ENCODE peak calls at places on chromosomes 12 and 14, in eight cellular contexts. One of them, this sample, is unnamed.

GRCh38 chr14:35818346-35819115 is 7.6 kb upstream of the BRMS1L start:
- DNase-seq in prostate gland: peak
- DNase-seq in aorta: no peak
- DNase-seq in activated T-helper 1 cell treated with Interleukin-2 at 50 U/mL for 16 hours: no peak
- DNase-seq in HS-27A: no peak
- DNase-seq in PC-3: peak
- DNase-seq in uterus: no peak
- DNase-seq in MM.1S: no peak
- DNase-seq in this sample: no peak

GRCh38 chr12:131845121-131845520 is 16.9 kb downstream of the MMP17 start:
- DNase-seq in aorta: no peak
- DNase-seq in uterus: no peak
- DNase-seq in prostate gland: no peak
- DNase-seq in MM.1S: no peak
- DNase-seq in activated T-helper 1 cell treated with Interleukin-2 at 50 U/mL for 16 hours: no peak
- DNase-seq in PC-3: no peak
- DNase-seq in HS-27A: no peak
- DNase-seq in this sample: no peak

GRCh38 chr14:52701223-52701622 is 5.8 kb upstream of the PSMC6 start:
- DNase-seq in PC-3: no peak
- DNase-seq in activated T-helper 1 cell treated with Interleukin-2 at 50 U/mL for 16 hours: no peak
- DNase-seq in HS-27A: no peak
- DNase-seq in prostate gland: no peak
- DNase-seq in MM.1S: no peak
- DNase-seq in uterus: no peak
- DNase-seq in aorta: no peak
- DNase-seq in this sample: no peak

GRCh38 chr14:72559227-72559626 is 334.7 kb downstream of the DPF3 start:
- DNase-seq in uterus: no peak
- DNase-seq in HS-27A: no peak
- DNase-seq in activated T-helper 1 cell treated with Interleukin-2 at 50 U/mL for 16 hours: no peak
- DNase-seq in PC-3: peak
- DNase-seq in aorta: no peak
- DNase-seq in MM.1S: no peak
- DNase-seq in prostate gland: no peak
- DNase-seq in this sample: no peak

GRCh38 chr12:17588968-17589367 is 501.0 kb downstream of the RERGL start:
- DNase-seq in HS-27A: no peak
- DNase-seq in PC-3: peak
- DNase-seq in MM.1S: peak
- DNase-seq in aorta: no peak
- DNase-seq in activated T-helper 1 cell treated with Interleukin-2 at 50 U/mL for 16 hours: no peak
- DNase-seq in prostate gland: no peak
- DNase-seq in uterus: no peak
- DNase-seq in this sample: no peak

GRCh38 chr14:68088463-68088862 is 268.9 kb downstream of the RAD51B start:
- DNase-seq in uterus: peak
- DNase-seq in HS-27A: no peak
- DNase-seq in activated T-helper 1 cell treated with Interleukin-2 at 50 U/mL for 16 hours: no peak
- DNase-seq in aorta: no peak
- DNase-seq in prostate gland: no peak
- DNase-seq in MM.1S: no peak
- DNase-seq in PC-3: no peak
- DNase-seq in this sample: no peak

GRCh38 chr12:107818984-107819383 is 44.5 kb downstream of the ASCL4 start:
- DNase-seq in MM.1S: no peak
- DNase-seq in prostate gland: no peak
- DNase-seq in PC-3: peak
- DNase-seq in activated T-helper 1 cell treated with Interleukin-2 at 50 U/mL for 16 hours: no peak
- DNase-seq in HS-27A: no peak
- DNase-seq in aorta: no peak
- DNase-seq in uterus: no peak
- DNase-seq in this sample: peak

GRCh38 chr12:113082486-113083148 is 26.1 kb downstream of the DTX1 start:
- DNase-seq in aorta: no peak
- DNase-seq in prostate gland: no peak
- DNase-seq in activated T-helper 1 cell treated with Interleukin-2 at 50 U/mL for 16 hours: no peak
- DNase-seq in MM.1S: peak
- DNase-seq in HS-27A: no peak
- DNase-seq in PC-3: no peak
- DNase-seq in uterus: no peak
- DNase-seq in this sample: no peak

GRCh38 chr14:59507063-59507751 is 22.9 kb downstream of the JKAMP start:
- DNase-seq in HS-27A: peak
- DNase-seq in MM.1S: peak
- DNase-seq in activated T-helper 1 cell treated with Interleukin-2 at 50 U/mL for 16 hours: no peak
- DNase-seq in uterus: peak
- DNase-seq in prostate gland: peak
- DNase-seq in aorta: peak
- DNase-seq in PC-3: peak
- DNase-seq in this sample: no peak

GRCh38 chr12:1297206-1297605 is 297.2 kb downstream of the FBXL14 start:
- DNase-seq in aorta: no peak
- DNase-seq in MM.1S: no peak
- DNase-seq in uterus: no peak
- DNase-seq in HS-27A: no peak
- DNase-seq in PC-3: no peak
- DNase-seq in activated T-helper 1 cell treated with Interleukin-2 at 50 U/mL for 16 hours: no peak
- DNase-seq in prostate gland: no peak
- DNase-seq in this sample: no peak

GRCh38 chr14:51002406-51002984 is 58.2 kb upstream of the PYGL start:
- DNase-seq in aorta: no peak
- DNase-seq in prostate gland: no peak
- DNase-seq in HS-27A: no peak
- DNase-seq in MM.1S: no peak
- DNase-seq in PC-3: no peak
- DNase-seq in activated T-helper 1 cell treated with Interleukin-2 at 50 U/mL for 16 hours: no peak
- DNase-seq in uterus: no peak
- DNase-seq in this sample: no peak

GRCh38 chr12:53427905-53428594 is 4.4 kb downstream of the AMHR2 start:
- DNase-seq in aorta: no peak
- DNase-seq in uterus: no peak
- DNase-seq in activated T-helper 1 cell treated with Interleukin-2 at 50 U/mL for 16 hours: no peak
- DNase-seq in HS-27A: peak
- DNase-seq in MM.1S: peak
- DNase-seq in PC-3: peak
- DNase-seq in prostate gland: no peak
- DNase-seq in this sample: no peak

GRCh38 chr12:27545666-27546065 is 21.7 kb downstream of the PPFIBP1 start:
- DNase-seq in PC-3: no peak
- DNase-seq in uterus: no peak
- DNase-seq in activated T-helper 1 cell treated with Interleukin-2 at 50 U/mL for 16 hours: no peak
- DNase-seq in MM.1S: no peak
- DNase-seq in HS-27A: no peak
- DNase-seq in aorta: no peak
- DNase-seq in prostate gland: no peak
- DNase-seq in this sample: no peak

GRCh38 chr14:56333361-56334279 is 215.4 kb downstream of the PELI2 start:
- DNase-seq in prostate gland: no peak
- DNase-seq in uterus: no peak
- DNase-seq in aorta: no peak
- DNase-seq in PC-3: peak
- DNase-seq in HS-27A: no peak
- DNase-seq in activated T-helper 1 cell treated with Interleukin-2 at 50 U/mL for 16 hours: no peak
- DNase-seq in MM.1S: no peak
- DNase-seq in this sample: no peak

GRCh38 chr12:27332407-27333310 is at the start of gene BMAL2:
- DNase-seq in HS-27A: peak
- DNase-seq in MM.1S: peak
- DNase-seq in PC-3: peak
- DNase-seq in aorta: peak
- DNase-seq in uterus: peak
- DNase-seq in prostate gland: no peak
- DNase-seq in activated T-helper 1 cell treated with Interleukin-2 at 50 U/mL for 16 hours: peak
- DNase-seq in this sample: no peak

GRCh38 chr14:36874396-36875138 is 212.9 kb downstream of the PAX9 start:
- DNase-seq in PC-3: peak
- DNase-seq in MM.1S: no peak
- DNase-seq in activated T-helper 1 cell treated with Interleukin-2 at 50 U/mL for 16 hours: no peak
- DNase-seq in prostate gland: peak
- DNase-seq in uterus: no peak
- DNase-seq in aorta: no peak
- DNase-seq in HS-27A: no peak
- DNase-seq in this sample: no peak

GRCh38 chr12:64387201-64387816 is 3.2 kb downstream of the C12orf56 start:
- DNase-seq in activated T-helper 1 cell treated with Interleukin-2 at 50 U/mL for 16 hours: no peak
- DNase-seq in aorta: no peak
- DNase-seq in PC-3: peak
- DNase-seq in HS-27A: no peak
- DNase-seq in uterus: no peak
- DNase-seq in prostate gland: no peak
- DNase-seq in MM.1S: no peak
- DNase-seq in this sample: no peak

GRCh38 chr14:93430889-93431670 is at the start of gene UNC79:
- DNase-seq in MM.1S: no peak
- DNase-seq in aorta: no peak
- DNase-seq in HS-27A: no peak
- DNase-seq in PC-3: no peak
- DNase-seq in activated T-helper 1 cell treated with Interleukin-2 at 50 U/mL for 16 hours: no peak
- DNase-seq in prostate gland: no peak
- DNase-seq in uterus: no peak
- DNase-seq in this sample: no peak

GRCh38 chr14:100586520-100587247 is 533 bp downstream of the BEGAIN start:
- DNase-seq in uterus: peak
- DNase-seq in prostate gland: no peak
- DNase-seq in HS-27A: no peak
- DNase-seq in MM.1S: no peak
- DNase-seq in aorta: peak
- DNase-seq in PC-3: peak
- DNase-seq in activated T-helper 1 cell treated with Interleukin-2 at 50 U/mL for 16 hours: no peak
- DNase-seq in this sample: no peak

GRCh38 chr12:129675947-129676346 is 227.9 kb downstream of the TMEM132D start:
- DNase-seq in MM.1S: no peak
- DNase-seq in aorta: no peak
- DNase-seq in PC-3: no peak
- DNase-seq in uterus: no peak
- DNase-seq in prostate gland: no peak
- DNase-seq in HS-27A: no peak
- DNase-seq in activated T-helper 1 cell treated with Interleukin-2 at 50 U/mL for 16 hours: no peak
- DNase-seq in this sample: no peak

GRCh38 chr14:57071639-57072038 is 197.1 kb downstream of the EXOC5 start:
- DNase-seq in activated T-helper 1 cell treated with Interleukin-2 at 50 U/mL for 16 hours: no peak
- DNase-seq in prostate gland: no peak
- DNase-seq in MM.1S: no peak
- DNase-seq in PC-3: no peak
- DNase-seq in HS-27A: no peak
- DNase-seq in uterus: no peak
- DNase-seq in aorta: no peak
- DNase-seq in this sample: no peak

GRCh38 chr12:49367381-49368239 is at the start of gene SPATS2:
- DNase-seq in uterus: peak
- DNase-seq in PC-3: no peak
- DNase-seq in MM.1S: peak
- DNase-seq in aorta: peak
- DNase-seq in activated T-helper 1 cell treated with Interleukin-2 at 50 U/mL for 16 hours: no peak
- DNase-seq in HS-27A: no peak
- DNase-seq in prostate gland: no peak
- DNase-seq in this sample: peak

GRCh38 chr14:93683241-93683640 is 105.0 kb downstream of the PRIMA1 start:
- DNase-seq in PC-3: no peak
- DNase-seq in uterus: no peak
- DNase-seq in prostate gland: no peak
- DNase-seq in HS-27A: no peak
- DNase-seq in MM.1S: no peak
- DNase-seq in activated T-helper 1 cell treated with Interleukin-2 at 50 U/mL for 16 hours: no peak
- DNase-seq in aorta: no peak
- DNase-seq in this sample: no peak

GRCh38 chr12:76032043-76032981 is 736 bp upstream of the PHLDA1 start:
- DNase-seq in uterus: peak
- DNase-seq in prostate gland: peak
- DNase-seq in PC-3: peak
- DNase-seq in activated T-helper 1 cell treated with Interleukin-2 at 50 U/mL for 16 hours: no peak
- DNase-seq in HS-27A: no peak
- DNase-seq in aorta: peak
- DNase-seq in MM.1S: peak
- DNase-seq in this sample: peak

GRCh38 chr14:72129283-72129682 is 197.1 kb downstream of the RGS6 start:
- DNase-seq in MM.1S: no peak
- DNase-seq in PC-3: peak
- DNase-seq in prostate gland: no peak
- DNase-seq in aorta: no peak
- DNase-seq in HS-27A: no peak
- DNase-seq in activated T-helper 1 cell treated with Interleukin-2 at 50 U/mL for 16 hours: no peak
- DNase-seq in uterus: no peak
- DNase-seq in this sample: no peak

GRCh38 chr12:64566882-64567517 is 43.3 kb upstream of the RASSF3 start:
- DNase-seq in prostate gland: no peak
- DNase-seq in activated T-helper 1 cell treated with Interleukin-2 at 50 U/mL for 16 hours: no peak
- DNase-seq in PC-3: no peak
- DNase-seq in MM.1S: no peak
- DNase-seq in uterus: no peak
- DNase-seq in HS-27A: no peak
- DNase-seq in aorta: no peak
- DNase-seq in this sample: no peak

GRCh38 chr12:132188451-132189298 is 44.4 kb downstream of the NOC4L start:
- DNase-seq in MM.1S: no peak
- DNase-seq in HS-27A: no peak
- DNase-seq in aorta: no peak
- DNase-seq in uterus: no peak
- DNase-seq in prostate gland: no peak
- DNase-seq in activated T-helper 1 cell treated with Interleukin-2 at 50 U/mL for 16 hours: no peak
- DNase-seq in PC-3: no peak
- DNase-seq in this sample: no peak

GRCh38 chr12:63907561-63907960 is 63.1 kb downstream of the SRGAP1 start:
- DNase-seq in MM.1S: no peak
- DNase-seq in PC-3: no peak
- DNase-seq in activated T-helper 1 cell treated with Interleukin-2 at 50 U/mL for 16 hours: no peak
- DNase-seq in HS-27A: no peak
- DNase-seq in uterus: no peak
- DNase-seq in prostate gland: no peak
- DNase-seq in aorta: no peak
- DNase-seq in this sample: no peak

GRCh38 chr12:107732365-107732764 is 28.6 kb downstream of the PRDM4 start:
- DNase-seq in HS-27A: no peak
- DNase-seq in prostate gland: no peak
- DNase-seq in MM.1S: no peak
- DNase-seq in activated T-helper 1 cell treated with Interleukin-2 at 50 U/mL for 16 hours: no peak
- DNase-seq in uterus: no peak
- DNase-seq in aorta: no peak
- DNase-seq in PC-3: no peak
- DNase-seq in this sample: no peak

GRCh38 chr12:57549909-57550627 is at the start of gene KIF5A:
- DNase-seq in HS-27A: no peak
- DNase-seq in aorta: peak
- DNase-seq in MM.1S: peak
- DNase-seq in PC-3: no peak
- DNase-seq in prostate gland: no peak
- DNase-seq in activated T-helper 1 cell treated with Interleukin-2 at 50 U/mL for 16 hours: peak
- DNase-seq in uterus: peak
- DNase-seq in this sample: no peak

GRCh38 chr12:27284021-27284420 is 39.9 kb downstream of the STK38L start:
- DNase-seq in aorta: no peak
- DNase-seq in prostate gland: no peak
- DNase-seq in MM.1S: no peak
- DNase-seq in uterus: no peak
- DNase-seq in activated T-helper 1 cell treated with Interleukin-2 at 50 U/mL for 16 hours: no peak
- DNase-seq in HS-27A: no peak
- DNase-seq in PC-3: no peak
- DNase-seq in this sample: no peak

GRCh38 chr14:22657861-22658260 is 13.7 kb upstream of the OR6J1 start:
- DNase-seq in PC-3: peak
- DNase-seq in uterus: no peak
- DNase-seq in HS-27A: no peak
- DNase-seq in MM.1S: peak
- DNase-seq in prostate gland: no peak
- DNase-seq in activated T-helper 1 cell treated with Interleukin-2 at 50 U/mL for 16 hours: no peak
- DNase-seq in aorta: no peak
- DNase-seq in this sample: no peak

GRCh38 chr12:4763549-4763948 is 43.3 kb downstream of the GALNT8 start:
- DNase-seq in HS-27A: no peak
- DNase-seq in aorta: no peak
- DNase-seq in prostate gland: no peak
- DNase-seq in MM.1S: no peak
- DNase-seq in PC-3: no peak
- DNase-seq in activated T-helper 1 cell treated with Interleukin-2 at 50 U/mL for 16 hours: no peak
- DNase-seq in uterus: peak
- DNase-seq in this sample: no peak

GRCh38 chr14:74083784-74084276 is 423 bp downstream of the ALDH6A1 start:
- DNase-seq in activated T-helper 1 cell treated with Interleukin-2 at 50 U/mL for 16 hours: no peak
- DNase-seq in aorta: no peak
- DNase-seq in prostate gland: no peak
- DNase-seq in PC-3: no peak
- DNase-seq in uterus: no peak
- DNase-seq in HS-27A: no peak
- DNase-seq in MM.1S: no peak
- DNase-seq in this sample: no peak

This sample was measured in lower leg skin.